ENCODE peak calls at places on chromosomes 7 and 10, in ten cellular contexts. One of them, this sample, is unnamed.

GRCh38 chr10:43921478-43921877 is 272.8 kb upstream of the ZNF32 start:
- DNase-seq in cardiac muscle cell: no peak
- DNase-seq in pancreas: no peak
- DNase-seq in NT2/D1: no peak
- DNase-seq in tibial artery: no peak
- DNase-seq in upper lobe of left lung: no peak
- DNase-seq in small intestine: no peak
- DNase-seq in left ventricle myocardium inferior: no peak
- DNase-seq in CD4-positive, alpha-beta memory T cell: no peak
- DNase-seq in keratinocyte: no peak
- DNase-seq in this sample: no peak

GRCh38 chr10:8840356-8840755 is 785.9 kb downstream of the GATA3 start:
- DNase-seq in cardiac muscle cell: no peak
- DNase-seq in pancreas: no peak
- DNase-seq in NT2/D1: peak; percentile 32
- DNase-seq in tibial artery: no peak
- DNase-seq in upper lobe of left lung: no peak
- DNase-seq in small intestine: no peak
- DNase-seq in left ventricle myocardium inferior: no peak
- DNase-seq in CD4-positive, alpha-beta memory T cell: no peak
- DNase-seq in keratinocyte: no peak
- DNase-seq in this sample: peak; percentile 16

GRCh38 chr10:5858811-5859210 is 30.9 kb downstream of the ANKRD16 start:
- DNase-seq in cardiac muscle cell: no peak
- DNase-seq in pancreas: no peak
- DNase-seq in NT2/D1: no peak
- DNase-seq in tibial artery: no peak
- DNase-seq in upper lobe of left lung: no peak
- DNase-seq in small intestine: no peak
- DNase-seq in left ventricle myocardium inferior: no peak
- DNase-seq in CD4-positive, alpha-beta memory T cell: no peak
- DNase-seq in keratinocyte: no peak
- DNase-seq in this sample: no peak

GRCh38 chr7:145360511-145361100 is 524.8 kb upstream of the TPK1 start:
- DNase-seq in cardiac muscle cell: no peak
- DNase-seq in pancreas: peak; percentile 65
- DNase-seq in NT2/D1: no peak
- DNase-seq in tibial artery: no peak
- DNase-seq in upper lobe of left lung: peak; percentile 77
- DNase-seq in small intestine: no peak
- DNase-seq in left ventricle myocardium inferior: no peak
- DNase-seq in CD4-positive, alpha-beta memory T cell: no peak
- DNase-seq in keratinocyte: no peak
- DNase-seq in this sample: no peak

GRCh38 chr7:29457141-29457561 is 106.5 kb upstream of the PRR15 start:
- DNase-seq in cardiac muscle cell: no peak
- DNase-seq in pancreas: no peak
- DNase-seq in NT2/D1: peak; percentile 25
- DNase-seq in tibial artery: no peak
- DNase-seq in upper lobe of left lung: no peak
- DNase-seq in small intestine: no peak
- DNase-seq in left ventricle myocardium inferior: no peak
- DNase-seq in CD4-positive, alpha-beta memory T cell: no peak
- DNase-seq in keratinocyte: peak; percentile 7
- DNase-seq in this sample: no peak

GRCh38 chr7:84450802-84451201 is 256.2 kb upstream of the SEMA3A start:
- DNase-seq in cardiac muscle cell: no peak
- DNase-seq in pancreas: no peak
- DNase-seq in NT2/D1: no peak
- DNase-seq in tibial artery: no peak
- DNase-seq in upper lobe of left lung: no peak
- DNase-seq in small intestine: no peak
- DNase-seq in left ventricle myocardium inferior: no peak
- DNase-seq in CD4-positive, alpha-beta memory T cell: no peak
- DNase-seq in keratinocyte: no peak
- DNase-seq in this sample: no peak

GRCh38 chr7:43124388-43124787 is 11.9 kb downstream of the HECW1 start:
- DNase-seq in cardiac muscle cell: no peak
- DNase-seq in pancreas: no peak
- DNase-seq in NT2/D1: no peak
- DNase-seq in tibial artery: no peak
- DNase-seq in upper lobe of left lung: no peak
- DNase-seq in small intestine: no peak
- DNase-seq in left ventricle myocardium inferior: no peak
- DNase-seq in CD4-positive, alpha-beta memory T cell: no peak
- DNase-seq in keratinocyte: no peak
- DNase-seq in this sample: no peak

GRCh38 chr7:66779669-66780408 is 39.3 kb downstream of the RABGEF1 start:
- DNase-seq in cardiac muscle cell: peak; percentile 62
- DNase-seq in pancreas: no peak
- DNase-seq in NT2/D1: no peak
- DNase-seq in tibial artery: no peak
- DNase-seq in upper lobe of left lung: no peak
- DNase-seq in small intestine: peak; percentile 36
- DNase-seq in left ventricle myocardium inferior: no peak
- DNase-seq in CD4-positive, alpha-beta memory T cell: no peak
- DNase-seq in keratinocyte: no peak
- DNase-seq in this sample: no peak

GRCh38 chr10:48776528-48776927 is 91.9 kb downstream of the WDFY4 start:
- DNase-seq in cardiac muscle cell: no peak
- DNase-seq in pancreas: no peak
- DNase-seq in NT2/D1: no peak
- DNase-seq in tibial artery: no peak
- DNase-seq in upper lobe of left lung: peak; percentile 55
- DNase-seq in small intestine: no peak
- DNase-seq in left ventricle myocardium inferior: no peak
- DNase-seq in CD4-positive, alpha-beta memory T cell: no peak
- DNase-seq in keratinocyte: no peak
- DNase-seq in this sample: no peak

GRCh38 chr10:48774416-48775205 is 89.9 kb downstream of the WDFY4 start:
- DNase-seq in cardiac muscle cell: no peak
- DNase-seq in pancreas: no peak
- DNase-seq in NT2/D1: no peak
- DNase-seq in tibial artery: no peak
- DNase-seq in upper lobe of left lung: no peak
- DNase-seq in small intestine: no peak
- DNase-seq in left ventricle myocardium inferior: no peak
- DNase-seq in CD4-positive, alpha-beta memory T cell: no peak
- DNase-seq in keratinocyte: no peak
- DNase-seq in this sample: no peak

GRCh38 chr10:48773580-48773979 is 88.9 kb downstream of the WDFY4 start:
- DNase-seq in cardiac muscle cell: no peak
- DNase-seq in pancreas: no peak
- DNase-seq in NT2/D1: no peak
- DNase-seq in tibial artery: no peak
- DNase-seq in upper lobe of left lung: no peak
- DNase-seq in small intestine: no peak
- DNase-seq in left ventricle myocardium inferior: no peak
- DNase-seq in CD4-positive, alpha-beta memory T cell: no peak
- DNase-seq in keratinocyte: no peak
- DNase-seq in this sample: no peak

GRCh38 chr10:48776005-48776522 is 91.4 kb downstream of the WDFY4 start:
- DNase-seq in cardiac muscle cell: no peak
- DNase-seq in pancreas: no peak
- DNase-seq in NT2/D1: no peak
- DNase-seq in tibial artery: no peak
- DNase-seq in upper lobe of left lung: no peak
- DNase-seq in small intestine: no peak
- DNase-seq in left ventricle myocardium inferior: no peak
- DNase-seq in CD4-positive, alpha-beta memory T cell: no peak
- DNase-seq in keratinocyte: no peak
- DNase-seq in this sample: no peak

DNA sequence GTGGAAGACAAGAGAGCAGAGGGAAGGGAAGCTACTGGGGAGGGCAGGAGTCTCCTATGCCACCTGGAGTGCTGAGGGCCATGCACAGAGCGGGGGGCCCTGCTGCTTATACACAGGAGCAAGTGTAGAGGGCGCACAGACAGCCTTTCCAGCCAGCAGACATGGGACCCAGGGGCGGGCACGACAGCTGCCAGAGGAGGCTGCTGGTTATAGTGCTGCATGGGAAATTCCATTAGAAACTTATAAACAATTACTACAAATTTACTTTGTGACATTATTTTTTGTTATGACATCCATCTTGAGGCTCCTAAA is 90.5 kb downstream of the WDFY4 start:
- DNase-seq in cardiac muscle cell: no peak
- DNase-seq in pancreas: no peak
- DNase-seq in NT2/D1: no peak
- DNase-seq in tibial artery: no peak
- DNase-seq in upper lobe of left lung: no peak
- DNase-seq in small intestine: no peak
- DNase-seq in left ventricle myocardium inferior: no peak
- DNase-seq in CD4-positive, alpha-beta memory T cell: no peak
- DNase-seq in keratinocyte: no peak
- DNase-seq in this sample: no peak
- H3K36me3 ChIP-seq in cardiac muscle cell: no peaks in the 10 kb centered on the region
- H3K36me3 ChIP-seq in pancreas: no peaks in the 10 kb centered on the region
- H3K36me3 ChIP-seq in NT2/D1: no peaks in the 10 kb centered on the region
- H3K36me3 ChIP-seq in tibial artery: no peaks in the 10 kb centered on the region
- H3K36me3 ChIP-seq in upper lobe of left lung: no peaks in the 10 kb centered on the region
- H3K36me3 ChIP-seq in small intestine: no peaks in the 10 kb centered on the region
- H3K36me3 ChIP-seq in left ventricle myocardium inferior: no peaks in the 10 kb centered on the region
- H3K36me3 ChIP-seq in CD4-positive, alpha-beta memory T cell: no peaks in the 10 kb centered on the region
- H3K36me3 ChIP-seq in keratinocyte: no peaks in the 10 kb centered on the region
- H3K36me3 ChIP-seq in this sample: no peaks in the 10 kb centered on the region

GRCh38 chr10:108691126-108691525 is 1232.2 kb downstream of the XPNPEP1 start:
- DNase-seq in cardiac muscle cell: no peak
- DNase-seq in pancreas: no peak
- DNase-seq in NT2/D1: no peak
- DNase-seq in tibial artery: no peak
- DNase-seq in upper lobe of left lung: no peak
- DNase-seq in small intestine: no peak
- DNase-seq in left ventricle myocardium inferior: no peak
- DNase-seq in CD4-positive, alpha-beta memory T cell: no peak
- DNase-seq in keratinocyte: no peak
- DNase-seq in this sample: no peak

GRCh38 chr10:108696792-108697477 is 1226.4 kb downstream of the XPNPEP1 start:
- DNase-seq in cardiac muscle cell: no peak
- DNase-seq in pancreas: no peak
- DNase-seq in NT2/D1: no peak
- DNase-seq in tibial artery: no peak
- DNase-seq in upper lobe of left lung: no peak
- DNase-seq in small intestine: no peak
- DNase-seq in left ventricle myocardium inferior: no peak
- DNase-seq in CD4-positive, alpha-beta memory T cell: no peak
- DNase-seq in keratinocyte: no peak
- DNase-seq in this sample: no peak
- H3K4me3 ChIP-seq in cardiac muscle cell: no peak overlapping the region
- H3K4me3 ChIP-seq in pancreas: no peak overlapping the region
- H3K4me3 ChIP-seq in NT2/D1: no peak overlapping the region
- H3K4me3 ChIP-seq in tibial artery: no peak overlapping the region
- H3K4me3 ChIP-seq in upper lobe of left lung: no peak overlapping the region
- H3K4me3 ChIP-seq in small intestine: no peak overlapping the region
- H3K4me3 ChIP-seq in left ventricle myocardium inferior: no peak overlapping the region
- H3K4me3 ChIP-seq in CD4-positive, alpha-beta memory T cell: no peak overlapping the region
- H3K4me3 ChIP-seq in keratinocyte: no peak overlapping the region
- H3K4me3 ChIP-seq in this sample: no peak overlapping the region

GRCh38 chr7:44564606-44565005 is 9.1 kb downstream of the DDX56 start:
- DNase-seq in cardiac muscle cell: no peak
- DNase-seq in pancreas: no peak
- DNase-seq in NT2/D1: no peak
- DNase-seq in tibial artery: no peak
- DNase-seq in upper lobe of left lung: no peak
- DNase-seq in small intestine: no peak
- DNase-seq in left ventricle myocardium inferior: no peak
- DNase-seq in CD4-positive, alpha-beta memory T cell: no peak
- DNase-seq in keratinocyte: no peak
- DNase-seq in this sample: no peak

GRCh38 chr7:44563171-44563679 is 10.5 kb downstream of the DDX56 start:
- DNase-seq in cardiac muscle cell: no peak
- DNase-seq in pancreas: no peak
- DNase-seq in NT2/D1: no peak
- DNase-seq in tibial artery: no peak
- DNase-seq in upper lobe of left lung: no peak
- DNase-seq in small intestine: peak; percentile 13
- DNase-seq in left ventricle myocardium inferior: no peak
- DNase-seq in CD4-positive, alpha-beta memory T cell: no peak
- DNase-seq in keratinocyte: no peak
- DNase-seq in this sample: no peak

GRCh38 chr7:44565795-44566559 is 7.7 kb downstream of the DDX56 start:
- DNase-seq in cardiac muscle cell: no peak
- DNase-seq in pancreas: no peak
- DNase-seq in NT2/D1: no peak
- DNase-seq in tibial artery: no peak
- DNase-seq in upper lobe of left lung: no peak
- DNase-seq in small intestine: no peak
- DNase-seq in left ventricle myocardium inferior: no peak
- DNase-seq in CD4-positive, alpha-beta memory T cell: no peak
- DNase-seq in keratinocyte: no peak
- DNase-seq in this sample: no peak

GRCh38 chr7:44566680-44567079 is 7.0 kb downstream of the DDX56 start:
- DNase-seq in cardiac muscle cell: no peak
- DNase-seq in pancreas: no peak
- DNase-seq in NT2/D1: no peak
- DNase-seq in tibial artery: no peak
- DNase-seq in upper lobe of left lung: no peak
- DNase-seq in small intestine: peak; percentile 48
- DNase-seq in left ventricle myocardium inferior: no peak
- DNase-seq in CD4-positive, alpha-beta memory T cell: no peak
- DNase-seq in keratinocyte: no peak
- DNase-seq in this sample: no peak

DNA sequence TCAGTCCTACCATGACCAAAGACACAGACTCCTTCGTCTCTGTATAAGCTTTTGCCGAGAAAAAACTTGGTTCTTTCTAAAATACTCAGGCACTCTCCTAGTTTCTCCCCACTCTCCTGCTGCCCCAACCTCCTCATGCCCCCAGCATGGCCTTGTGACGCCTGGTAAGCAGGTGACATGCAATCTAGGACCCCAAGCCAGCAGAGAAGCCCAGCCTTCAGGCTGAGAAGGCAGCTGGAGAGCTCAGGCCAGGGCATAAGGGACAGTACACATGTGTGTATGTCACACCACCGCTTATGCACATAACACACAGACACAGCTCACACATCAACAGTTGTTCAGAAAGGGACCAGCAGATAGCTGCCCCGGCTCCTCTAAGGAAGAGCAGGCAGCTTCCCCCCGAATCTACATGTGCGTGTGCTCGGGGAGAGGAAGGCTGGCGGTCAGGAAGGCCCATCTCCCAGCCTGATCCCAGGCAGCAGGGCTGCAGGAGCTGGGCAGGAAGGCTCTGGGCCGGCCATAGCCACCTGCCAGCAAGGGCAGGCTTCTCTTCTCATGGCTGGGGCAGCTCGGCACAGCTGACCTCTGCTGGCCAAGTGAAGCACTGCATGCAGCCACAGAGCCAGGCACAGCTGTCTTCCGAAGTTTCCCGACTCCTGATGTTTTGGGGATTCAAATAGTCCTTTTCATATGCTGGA is 8.5 kb downstream of the DDX56 start:
- DNase-seq in cardiac muscle cell: peak; percentile 75
- DNase-seq in pancreas: peak; percentile 89
- DNase-seq in NT2/D1: peak; percentile 69
- DNase-seq in tibial artery: peak; percentile 47
- DNase-seq in upper lobe of left lung: peak; percentile 86
- DNase-seq in small intestine: peak; percentile 77
- DNase-seq in left ventricle myocardium inferior: peak; percentile 67
- DNase-seq in CD4-positive, alpha-beta memory T cell: peak; percentile 58
- DNase-seq in keratinocyte: no peak
- DNase-seq in this sample: peak; percentile 39
- H3K36me3 ChIP-seq in cardiac muscle cell: peaks cover 39% of the 10 kb centered on the region
- H3K36me3 ChIP-seq in pancreas: peaks cover 35% of the 10 kb centered on the region
- H3K36me3 ChIP-seq in NT2/D1: peaks cover 73% of the 10 kb centered on the region
- H3K36me3 ChIP-seq in tibial artery: peaks cover 64% of the 10 kb centered on the region
- H3K36me3 ChIP-seq in upper lobe of left lung: peaks cover 57% of the 10 kb centered on the region
- H3K36me3 ChIP-seq in small intestine: peaks cover 20% of the 10 kb centered on the region
- H3K36me3 ChIP-seq in left ventricle myocardium inferior: peaks cover 64% of the 10 kb centered on the region
- H3K36me3 ChIP-seq in CD4-positive, alpha-beta memory T cell: peaks cover 44% of the 10 kb centered on the region
- H3K36me3 ChIP-seq in keratinocyte: peaks cover 52% of the 10 kb centered on the region
- H3K36me3 ChIP-seq in this sample: peaks cover 47% of the 10 kb centered on the region

GRCh38 chr7:2478800-2479199 is 2.6 kb upstream of the GRIFIN start:
- DNase-seq in cardiac muscle cell: no peak
- DNase-seq in pancreas: peak; percentile 83
- DNase-seq in NT2/D1: no peak
- DNase-seq in tibial artery: no peak
- DNase-seq in upper lobe of left lung: peak; percentile 77
- DNase-seq in small intestine: no peak
- DNase-seq in left ventricle myocardium inferior: no peak
- DNase-seq in CD4-positive, alpha-beta memory T cell: no peak
- DNase-seq in keratinocyte: no peak
- DNase-seq in this sample: no peak
- H3K4me3 ChIP-seq in cardiac muscle cell: no peak overlapping the region
- H3K4me3 ChIP-seq in pancreas: no peak overlapping the region
- H3K4me3 ChIP-seq in NT2/D1: no peak overlapping the region
- H3K4me3 ChIP-seq in tibial artery: no peak overlapping the region
- H3K4me3 ChIP-seq in upper lobe of left lung: no peak overlapping the region
- H3K4me3 ChIP-seq in small intestine: no peak overlapping the region
- H3K4me3 ChIP-seq in left ventricle myocardium inferior: peak overlapping the region; percentile 21
- H3K4me3 ChIP-seq in CD4-positive, alpha-beta memory T cell: no peak overlapping the region
- H3K4me3 ChIP-seq in keratinocyte: no peak overlapping the region
- H3K4me3 ChIP-seq in this sample: no peak overlapping the region